ENCODE peak calls at places on chromosomes 11 and 22, in nine cellular contexts. One of them, this sample, is unnamed.

GRCh38 chr11:78607691-78608090 is 33.0 kb upstream of the NARS2 start:
- DNase-seq in progenitor cell of endocrine pancreas: no peak
- DNase-seq in WTC11: no peak
- DNase-seq in astrocyte of the spinal cord: no peak
- DNase-seq in foreskin fibroblast: no peak
- DNase-seq in PC-3: no peak
- DNase-seq in cardiac muscle cell: no peak
- DNase-seq in AG09309: no peak
- DNase-seq in A549: no peak
- DNase-seq in this sample: no peak

GRCh38 chr11:67999201-67999629 is 4.7 kb downstream of the UNC93B1 start:
- DNase-seq in progenitor cell of endocrine pancreas: no peak
- DNase-seq in WTC11: no peak
- DNase-seq in astrocyte of the spinal cord: no peak
- DNase-seq in foreskin fibroblast: no peak
- DNase-seq in PC-3: no peak
- DNase-seq in cardiac muscle cell: no peak
- DNase-seq in AG09309: no peak
- DNase-seq in A549: no peak
- DNase-seq in this sample: no peak

GRCh38 chr11:57131080-57131790 is 50.5 kb upstream of the LRRC55 start:
- DNase-seq in progenitor cell of endocrine pancreas: peak
- DNase-seq in WTC11: peak
- DNase-seq in astrocyte of the spinal cord: peak
- DNase-seq in foreskin fibroblast: peak
- DNase-seq in PC-3: peak
- DNase-seq in cardiac muscle cell: peak
- DNase-seq in AG09309: no peak
- DNase-seq in A549: no peak
- DNase-seq in this sample: no peak

GRCh38 chr22:29632672-29633071 is 29.2 kb downstream of the NF2 start:
- DNase-seq in progenitor cell of endocrine pancreas: no peak
- DNase-seq in WTC11: no peak
- DNase-seq in astrocyte of the spinal cord: no peak
- DNase-seq in foreskin fibroblast: no peak
- DNase-seq in PC-3: no peak
- DNase-seq in cardiac muscle cell: no peak
- DNase-seq in AG09309: no peak
- DNase-seq in A549: no peak
- DNase-seq in this sample: no peak

GRCh38 chr22:31079095-31079642 is 1.9 kb upstream of the SMTN start:
- DNase-seq in progenitor cell of endocrine pancreas: no peak
- DNase-seq in WTC11: peak
- DNase-seq in astrocyte of the spinal cord: no peak
- DNase-seq in foreskin fibroblast: no peak
- DNase-seq in PC-3: no peak
- DNase-seq in cardiac muscle cell: no peak
- DNase-seq in AG09309: no peak
- DNase-seq in A549: no peak
- DNase-seq in this sample: no peak

GRCh38 chr11:96134622-96135021 is 208.4 kb downstream of the MAML2 start:
- DNase-seq in progenitor cell of endocrine pancreas: no peak
- DNase-seq in WTC11: no peak
- DNase-seq in astrocyte of the spinal cord: no peak
- DNase-seq in foreskin fibroblast: no peak
- DNase-seq in PC-3: no peak
- DNase-seq in cardiac muscle cell: no peak
- DNase-seq in AG09309: no peak
- DNase-seq in A549: no peak
- DNase-seq in this sample: no peak

GRCh38 chr22:30582788-30583575 is 8.5 kb upstream of the GAL3ST1 start:
- DNase-seq in progenitor cell of endocrine pancreas: no peak
- DNase-seq in WTC11: no peak
- DNase-seq in astrocyte of the spinal cord: no peak
- DNase-seq in foreskin fibroblast: no peak
- DNase-seq in PC-3: no peak
- DNase-seq in cardiac muscle cell: no peak
- DNase-seq in AG09309: no peak
- DNase-seq in A549: no peak
- DNase-seq in this sample: no peak

GRCh38 chr11:45805305-45806071 is 539 bp downstream of the SLC35C1 start:
- DNase-seq in progenitor cell of endocrine pancreas: no peak
- DNase-seq in WTC11: peak
- DNase-seq in astrocyte of the spinal cord: peak
- DNase-seq in foreskin fibroblast: peak
- DNase-seq in PC-3: peak
- DNase-seq in cardiac muscle cell: peak
- DNase-seq in AG09309: peak
- DNase-seq in A549: peak
- DNase-seq in this sample: no peak

GRCh38 chr11:112961146-112961668 is at the start of gene NCAM1:
- DNase-seq in progenitor cell of endocrine pancreas: peak
- DNase-seq in WTC11: peak
- DNase-seq in astrocyte of the spinal cord: peak
- DNase-seq in foreskin fibroblast: peak
- DNase-seq in PC-3: peak
- DNase-seq in cardiac muscle cell: peak
- DNase-seq in AG09309: peak
- DNase-seq in A549: peak
- DNase-seq in this sample: no peak

DNA sequence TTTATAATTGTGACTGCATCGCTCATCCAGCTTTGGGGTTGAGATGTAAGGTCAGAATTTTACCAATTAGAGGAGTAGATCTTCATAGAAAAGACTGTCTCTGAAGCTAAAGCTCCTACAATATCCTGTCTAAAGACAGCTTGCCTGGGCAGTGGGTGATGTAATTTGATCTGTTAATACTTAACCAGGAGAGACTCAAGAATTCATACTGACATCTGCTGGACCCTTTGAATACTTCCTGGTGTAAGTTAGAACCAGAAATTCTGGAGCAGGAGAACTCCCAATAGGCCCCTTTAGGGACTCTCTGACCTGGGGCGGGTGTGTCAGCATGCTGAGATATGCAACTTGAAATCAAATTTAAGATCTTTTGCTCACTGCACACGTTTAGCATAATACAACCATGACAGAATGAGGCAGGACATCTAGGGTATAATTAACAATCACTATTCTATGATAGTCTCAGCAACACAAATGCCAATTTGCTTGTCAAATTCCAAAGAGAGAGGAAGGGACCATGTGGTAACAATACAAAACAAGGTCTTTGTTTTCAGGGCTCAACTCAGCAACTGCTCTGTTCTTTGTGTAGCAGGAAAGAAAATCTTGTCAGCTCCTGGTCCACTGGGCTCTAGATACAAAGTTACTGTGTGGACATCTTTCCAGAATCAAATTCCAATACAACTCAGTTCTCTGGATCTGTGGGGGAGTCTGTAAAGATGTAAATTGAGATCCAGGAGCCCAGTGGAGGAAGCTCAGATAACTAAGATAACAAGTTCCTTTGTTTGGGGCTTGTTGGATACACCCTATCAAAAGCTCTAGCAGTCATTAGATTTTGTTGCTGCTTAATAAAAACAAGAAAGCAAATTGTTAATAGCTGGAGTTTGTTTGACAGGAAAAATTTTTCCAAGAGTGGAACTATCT is 144.0 kb downstream of the INSC start:
- DNase-seq in progenitor cell of endocrine pancreas: no peak
- DNase-seq in WTC11: no peak
- DNase-seq in astrocyte of the spinal cord: peak
- DNase-seq in foreskin fibroblast: peak
- DNase-seq in PC-3: peak
- DNase-seq in cardiac muscle cell: peak
- DNase-seq in AG09309: no peak
- DNase-seq in A549: peak
- DNase-seq in this sample: no peak
- TF ChIP-seq CTCF in progenitor cell of endocrine pancreas: peak
- TF ChIP-seq CTCF in WTC11: no peak
- TF ChIP-seq CTCF in astrocyte of the spinal cord: peak
- TF ChIP-seq CTCF in foreskin fibroblast: no peak
- TF ChIP-seq CTCF in PC-3: peak
- TF ChIP-seq CTCF in cardiac muscle cell: no peak
- TF ChIP-seq CTCF in AG09309: no peak
- TF ChIP-seq CTCF in A549: no peak
- TF ChIP-seq CTCF in this sample: peak

GRCh38 chr11:61769169-61769920 is 16.9 kb downstream of the MYRF start:
- DNase-seq in progenitor cell of endocrine pancreas: peak
- DNase-seq in WTC11: peak
- DNase-seq in astrocyte of the spinal cord: peak
- DNase-seq in foreskin fibroblast: no peak
- DNase-seq in PC-3: no peak
- DNase-seq in cardiac muscle cell: peak
- DNase-seq in AG09309: no peak
- DNase-seq in A549: peak
- DNase-seq in this sample: no peak
- TF ChIP-seq CTCF in progenitor cell of endocrine pancreas: peak
- TF ChIP-seq CTCF in WTC11: peak
- TF ChIP-seq CTCF in astrocyte of the spinal cord: peak
- TF ChIP-seq CTCF in foreskin fibroblast: peak
- TF ChIP-seq CTCF in PC-3: peak
- TF ChIP-seq CTCF in cardiac muscle cell: peak
- TF ChIP-seq CTCF in AG09309: peak
- TF ChIP-seq CTCF in A549: peak
- TF ChIP-seq CTCF in this sample: peak

DNA sequence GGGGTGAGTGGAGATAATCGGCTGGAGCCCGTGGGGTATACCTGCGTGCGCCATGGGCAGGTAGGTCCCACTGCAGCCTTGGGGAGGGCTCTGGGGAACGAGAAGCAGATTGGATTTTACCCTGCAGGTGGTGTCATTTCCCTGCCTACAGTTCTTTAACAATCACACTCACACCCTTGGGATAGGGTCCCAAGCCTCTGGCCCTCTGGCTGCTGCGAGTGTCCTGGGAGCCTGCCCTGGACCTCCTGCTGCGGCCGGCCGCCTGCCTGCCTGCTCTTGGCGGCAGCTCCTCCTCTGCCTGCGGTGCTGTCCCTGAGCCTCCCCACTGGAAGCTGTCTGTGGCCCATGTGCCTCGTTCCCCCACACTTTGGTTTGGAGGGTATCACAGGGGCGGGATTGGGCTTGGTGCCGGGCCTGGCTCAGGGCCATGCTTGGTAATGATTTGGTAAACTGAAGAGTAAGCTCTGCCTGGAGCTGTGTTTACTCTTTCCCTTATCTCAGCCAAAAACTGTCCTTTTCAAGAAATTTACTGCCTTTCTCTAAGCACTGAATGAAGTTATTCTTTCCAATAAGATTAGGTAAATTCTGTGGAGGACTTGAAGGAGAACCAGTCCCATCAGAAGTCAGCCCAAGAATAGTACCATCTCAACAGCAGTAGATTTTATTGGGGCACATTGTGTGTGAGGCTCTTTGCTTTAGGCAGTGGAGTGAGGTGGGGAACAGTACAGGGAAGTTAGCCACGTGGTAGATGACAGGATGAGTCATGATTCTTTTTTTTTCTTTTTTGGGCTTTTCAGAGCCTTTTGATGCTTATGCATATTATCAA is 53.7 kb downstream of the TBC1D22A start:
- DNase-seq in progenitor cell of endocrine pancreas: no peak
- DNase-seq in WTC11: no peak
- DNase-seq in astrocyte of the spinal cord: peak
- DNase-seq in foreskin fibroblast: peak
- DNase-seq in PC-3: peak
- DNase-seq in cardiac muscle cell: no peak
- DNase-seq in AG09309: no peak
- DNase-seq in A549: no peak
- DNase-seq in this sample: no peak
- TF ChIP-seq CTCF in progenitor cell of endocrine pancreas: no peak
- TF ChIP-seq CTCF in WTC11: no peak
- TF ChIP-seq CTCF in astrocyte of the spinal cord: no peak
- TF ChIP-seq CTCF in foreskin fibroblast: no peak
- TF ChIP-seq CTCF in PC-3: no peak
- TF ChIP-seq CTCF in cardiac muscle cell: no peak
- TF ChIP-seq CTCF in AG09309: no peak
- TF ChIP-seq CTCF in A549: no peak
- TF ChIP-seq CTCF in this sample: no peak

GRCh38 chr22:21590809-21591641 is 23.5 kb downstream of the UBE2L3 start:
- DNase-seq in progenitor cell of endocrine pancreas: no peak
- DNase-seq in WTC11: no peak
- DNase-seq in astrocyte of the spinal cord: no peak
- DNase-seq in foreskin fibroblast: no peak
- DNase-seq in PC-3: no peak
- DNase-seq in cardiac muscle cell: no peak
- DNase-seq in AG09309: no peak
- DNase-seq in A549: no peak
- DNase-seq in this sample: no peak

GRCh38 chr22:21591695-21592094 is 24.2 kb downstream of the UBE2L3 start:
- DNase-seq in progenitor cell of endocrine pancreas: no peak
- DNase-seq in WTC11: no peak
- DNase-seq in astrocyte of the spinal cord: no peak
- DNase-seq in foreskin fibroblast: no peak
- DNase-seq in PC-3: peak
- DNase-seq in cardiac muscle cell: no peak
- DNase-seq in AG09309: no peak
- DNase-seq in A549: no peak
- DNase-seq in this sample: no peak

GRCh38 chr22:21594865-21595452 is 27.4 kb downstream of the UBE2L3 start:
- DNase-seq in progenitor cell of endocrine pancreas: no peak
- DNase-seq in WTC11: no peak
- DNase-seq in astrocyte of the spinal cord: no peak
- DNase-seq in foreskin fibroblast: no peak
- DNase-seq in PC-3: no peak
- DNase-seq in cardiac muscle cell: no peak
- DNase-seq in AG09309: no peak
- DNase-seq in A549: no peak
- DNase-seq in this sample: no peak

GRCh38 chr22:21592422-21592821 is 24.9 kb downstream of the UBE2L3 start:
- DNase-seq in progenitor cell of endocrine pancreas: no peak
- DNase-seq in WTC11: no peak
- DNase-seq in astrocyte of the spinal cord: no peak
- DNase-seq in foreskin fibroblast: no peak
- DNase-seq in PC-3: no peak
- DNase-seq in cardiac muscle cell: no peak
- DNase-seq in AG09309: no peak
- DNase-seq in A549: no peak
- DNase-seq in this sample: no peak

DNA sequence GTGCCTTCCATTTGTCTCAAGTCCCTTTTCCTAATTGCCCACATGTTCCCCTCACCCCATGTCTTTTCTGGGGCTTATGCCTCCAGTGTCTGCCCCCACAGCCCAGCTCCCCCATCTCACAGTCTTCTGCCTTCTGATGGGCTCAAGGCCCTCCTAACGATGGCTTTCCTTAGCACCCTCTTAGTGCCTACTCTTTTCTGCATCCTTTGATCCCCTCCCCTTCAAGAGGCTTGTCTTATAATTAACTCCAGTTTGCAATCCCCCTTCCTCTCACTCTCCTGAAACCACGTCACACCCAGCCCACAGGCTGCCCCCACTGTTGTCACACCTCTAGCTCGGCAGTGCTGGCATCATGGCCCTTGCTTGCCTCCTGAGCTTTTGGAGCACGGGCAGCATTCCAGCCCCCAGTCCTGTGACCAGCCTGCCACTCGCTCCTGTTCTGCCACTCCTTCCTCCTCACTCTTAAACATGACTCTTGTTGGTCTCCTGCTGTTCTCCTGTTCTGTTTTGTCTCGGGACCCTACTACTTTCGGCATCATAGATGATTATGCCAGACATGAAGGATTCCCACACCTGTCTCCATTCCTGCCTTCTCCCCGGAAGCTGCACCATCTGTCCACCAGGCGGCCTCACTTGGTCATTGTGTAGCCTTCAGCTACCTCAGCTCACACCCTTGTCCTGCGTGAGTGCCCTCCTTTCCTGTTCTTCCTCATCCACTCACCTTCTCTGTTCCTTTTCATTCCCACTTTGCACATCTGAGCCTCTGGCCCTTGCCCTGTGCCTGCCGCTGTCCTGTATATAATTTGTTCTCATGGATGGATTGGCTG is 26.1 kb downstream of the UBE2L3 start:
- DNase-seq in progenitor cell of endocrine pancreas: no peak
- DNase-seq in WTC11: peak
- DNase-seq in astrocyte of the spinal cord: no peak
- DNase-seq in foreskin fibroblast: no peak
- DNase-seq in PC-3: peak
- DNase-seq in cardiac muscle cell: no peak
- DNase-seq in AG09309: no peak
- DNase-seq in A549: peak
- DNase-seq in this sample: no peak
- TF ChIP-seq CTCF in progenitor cell of endocrine pancreas: peak
- TF ChIP-seq CTCF in WTC11: peak
- TF ChIP-seq CTCF in astrocyte of the spinal cord: peak
- TF ChIP-seq CTCF in foreskin fibroblast: peak
- TF ChIP-seq CTCF in PC-3: peak
- TF ChIP-seq CTCF in cardiac muscle cell: peak
- TF ChIP-seq CTCF in AG09309: peak
- TF ChIP-seq CTCF in A549: peak
- TF ChIP-seq CTCF in this sample: peak